ENCODE peak calls at places on chromosomes 5 and 9, in seven cellular contexts. P, O, C, U, E, V and Q are unnamed samples.

GRCh38 chr9:34282096-34282495 is 47.0 kb downstream of the KIF24 start:
- DNase-seq in P (no peak), O (no peak), C (no peak), U (no peak), E (no peak), V (no peak), Q (no peak)

GRCh38 chr9:21833090-21833801 is 30.8 kb downstream of the MTAP start:
- DNase-seq in P (peak; percentile 33), O (no peak), C (no peak), U (no peak), E (no peak), V (no peak), Q (no peak)

GRCh38 chr5:89878140-89878570 is 531.4 kb downstream of the CETN3 start:
- DNase-seq in P (no peak), O (peak; percentile 90), C (peak; percentile 90), U (no peak), E (no peak), V (no peak), Q (peak; percentile 25)

GRCh38 chr9:34272146-34272545 is 56.9 kb downstream of the KIF24 start:
- DNase-seq in P (no peak), O (no peak), C (no peak), U (peak; percentile 8), E (no peak), V (no peak), Q (no peak)

GRCh38 chr5:59793000-59793399 is 100.5 kb downstream of the PDE4D start:
- DNase-seq in P (no peak), O (peak; percentile 99), C (peak; percentile 95), U (no peak), E (no peak), V (no peak), Q (peak; percentile 71)

GRCh38 chr5:151157426-151158286 is at the start of gene ANXA6:
- DNase-seq in P (no peak), O (peak; percentile 81), C (peak; percentile 97), U (peak; percentile 38), E (peak; percentile 39), V (peak; percentile 56), Q (peak; percentile 75)

GRCh38 chr5:135313946-135314345 is 85.1 kb downstream of the MACROH2A1 start:
- DNase-seq in P (no peak), O (no peak), C (no peak), U (no peak), E (no peak), V (no peak), Q (no peak)

GRCh38 chr5:174825587-174825986 is 101.2 kb downstream of the MSX2 start:
- DNase-seq in P (no peak), O (peak; percentile 79), C (peak; percentile 83), U (no peak), E (no peak), V (no peak), Q (no peak)

GRCh38 chr5:58016329-58016728 is 443.6 kb downstream of the PLK2 start:
- DNase-seq in P (no peak), O (peak; percentile 43), C (peak; percentile 46), U (no peak), E (no peak), V (no peak), Q (no peak)

GRCh38 chr9:100098241-100098886 is 436 bp downstream of the ERP44 start:
- DNase-seq in P (peak; percentile 41), O (peak; percentile 82), C (peak; percentile 78), U (peak; percentile 51), E (no peak), V (peak; percentile 13), Q (peak; percentile 64)

GRCh38 chr5:116448869-116449453 is 125.7 kb downstream of the SEMA6A start:
- DNase-seq in P (peak; percentile 68), O (no peak), C (no peak), U (no peak), E (no peak), V (no peak), Q (no peak)

GRCh38 chr9:12818431-12819000 is 43.7 kb downstream of the LURAP1L start:
- DNase-seq in P (no peak), O (peak; percentile 15), C (peak; percentile 62), U (no peak), E (no peak), V (no peak), Q (peak; percentile 72)

GRCh38 chr5:138078006-138078643 is 5.7 kb upstream of the WNT8A start:
- DNase-seq in P (no peak), O (no peak), C (no peak), U (no peak), E (no peak), V (no peak), Q (no peak)

GRCh38 chr5:143972068-143972467 is 160.1 kb downstream of the HMHB1 start:
- DNase-seq in P (no peak), O (no peak), C (no peak), U (no peak), E (no peak), V (no peak), Q (no peak)

GRCh38 chr9:138097501-138097991 is 220.0 kb downstream of the CACNA1B start:
- DNase-seq in P (no peak), O (no peak), C (no peak), U (no peak), E (no peak), V (no peak), Q (no peak)

GRCh38 chr9:126439402-126439765 is 112.8 kb downstream of the MVB12B start:
- DNase-seq in P (no peak), O (peak; percentile 80), C (peak; percentile 92), U (no peak), E (no peak), V (no peak), Q (no peak)

GRCh38 chr9:138075496-138075895 is 197.9 kb downstream of the CACNA1B start:
- DNase-seq in P (no peak), O (no peak), C (no peak), U (no peak), E (no peak), V (no peak), Q (no peak)

GRCh38 chr5:60688980-60689379 is 11.0 kb downstream of the DEPDC1B start:
- DNase-seq in P (no peak), O (no peak), C (no peak), U (no peak), E (no peak), V (no peak), Q (no peak)

GRCh38 chr5:4246447-4246846 is 650.8 kb downstream of the IRX1 start:
- DNase-seq in P (no peak), O (no peak), C (no peak), U (no peak), E (no peak), V (no peak), Q (no peak)

GRCh38 chr5:116256717-116257116 is 171.9 kb downstream of the COMMD10 start:
- DNase-seq in P (no peak), O (no peak), C (no peak), U (no peak), E (no peak), V (no peak), Q (no peak)

GRCh38 chr9:70902171-70902570 is 219.2 kb downstream of the TRPM3 start:
- DNase-seq in P (no peak), O (no peak), C (peak; percentile 41), U (no peak), E (no peak), V (no peak), Q (no peak)

GRCh38 chr9:2158111-2158610 is 143.0 kb downstream of the SMARCA2 start:
- DNase-seq in P (peak; percentile 21), O (peak; percentile 39), C (peak; percentile 80), U (peak; percentile 76), E (no peak), V (peak; percentile 15), Q (peak; percentile 62)

GRCh38 chr5:122776143-122776542 is 1.3 kb downstream of the SNX2 start:
- DNase-seq in P (no peak), O (no peak), C (no peak), U (no peak), E (no peak), V (no peak), Q (no peak)

GRCh38 chr5:9835121-9835770 is 205.1 kb upstream of the TAS2R1 start:
- DNase-seq in P (peak; percentile 90), O (peak; percentile 23), C (no peak), U (no peak), E (no peak), V (no peak), Q (no peak)

GRCh38 chr5:163867738-163868137 is 362.3 kb downstream of the MAT2B start:
- DNase-seq in P (no peak), O (peak; percentile 30), C (no peak), U (no peak), E (no peak), V (no peak), Q (no peak)

GRCh38 chr5:98774192-98775046 is 956 bp downstream of the RGMB start:
- DNase-seq in P (peak; percentile 75), O (peak; percentile 79), C (peak; percentile 72), U (peak; percentile 48), E (no peak), V (peak; percentile 39), Q (peak; percentile 68)

GRCh38 chr9:136807281-136808074 is at the start of gene RABL6:
- DNase-seq in P (peak; percentile 46), O (peak; percentile 70), C (peak; percentile 89), U (peak; percentile 63), E (peak; percentile 68), V (peak; percentile 72), Q (peak; percentile 69)

GRCh38 chr5:155004138-155004744 is 9.3 kb upstream of the KIF4B start:
- DNase-seq in P (no peak), O (peak; percentile 29), C (peak; percentile 38), U (no peak), E (no peak), V (no peak), Q (no peak)

GRCh38 chr5:3200356-3200755 is 395.3 kb upstream of the IRX1 start:
- DNase-seq in P (no peak), O (no peak), C (no peak), U (no peak), E (no peak), V (no peak), Q (no peak)

GRCh38 chr5:170100051-170100943 is 5.4 kb upstream of the FOXI1 start:
- DNase-seq in P (peak; percentile 76), O (peak; percentile 75), C (peak; percentile 79), U (peak; percentile 3), E (peak; percentile 26), V (peak; percentile 69), Q (peak; percentile 75)

GRCh38 chr5:175378444-175379028 is 65.4 kb downstream of the DRD1 start:
- DNase-seq in P (peak; percentile 22), O (peak; percentile 100), C (no peak), U (no peak), E (no peak), V (no peak), Q (peak; percentile 99)

GRCh38 chr9:97516111-97516510 is 14.6 kb downstream of the TMOD1 start:
- DNase-seq in P (no peak), O (no peak), C (no peak), U (no peak), E (no peak), V (no peak), Q (no peak)

GRCh38 chr5:109884676-109885075 is 194.9 kb downstream of the MAN2A1 start:
- DNase-seq in P (no peak), O (no peak), C (no peak), U (no peak), E (no peak), V (no peak), Q (no peak)

GRCh38 chr5:34022131-34022705 is 14.4 kb upstream of the AMACR start:
- DNase-seq in P (no peak), O (peak; percentile 64), C (peak; percentile 74), U (no peak), E (no peak), V (no peak), Q (no peak)

GRCh38 chr5:122844136-122844915 is 1.1 kb upstream of the SNX24 start:
- DNase-seq in P (no peak), O (peak; percentile 31), C (peak; percentile 33), U (no peak), E (no peak), V (no peak), Q (no peak)

GRCh38 chr5:146667633-146668032 is 151.6 kb upstream of the GPR151 start:
- DNase-seq in P (peak; percentile 34), O (peak; percentile 70), C (peak; percentile 70), U (no peak), E (no peak), V (no peak), Q (peak; percentile 41)